ENCODE peak calls at places on chromosomes 11 and 22, in seven cellular contexts. R is H54, H is cardiac fibroblast, X is astrocyte of the spinal cord, C is fibroblast of mammary gland, W is NCI-H1092, P is Daoy. V is an unnamed sample.

GRCh38 chr11:120563698-120564572 is 52.4 kb downstream of the GRIK4 start:
- DNase-seq in W (peak), P (no peak), C (no peak), H (no peak), R (no peak), X (peak), V (peak)

GRCh38 chr11:107769189-107769588 is 57.3 kb upstream of the SLN start:
- DNase-seq in X (peak), W (no peak), C (peak), R (no peak), P (peak), H (peak), V (no peak)

GRCh38 chr11:1270476-1270875 is 39.0 kb downstream of the TOLLIP start:
- DNase-seq in W (no peak), R (no peak), H (no peak), X (no peak), C (no peak), P (no peak), V (no peak)

GRCh38 chr22:36368359-36368983 is 19.3 kb downstream of the MYH9 start:
- DNase-seq in P (peak), R (no peak), W (no peak), H (peak), C (peak), X (peak), V (peak)

GRCh38 chr11:44377914-44378321 is 68.0 kb upstream of the ALX4 start:
- DNase-seq in W (no peak), C (no peak), P (no peak), R (no peak), X (no peak), H (no peak), V (no peak)

GRCh38 chr11:75317446-75318122 is 33.9 kb downstream of the ARRB1 start:
- DNase-seq in R (no peak), W (no peak), P (no peak), C (no peak), H (no peak), X (no peak), V (no peak)

GRCh38 chr22:42800731-42801536 is 56.1 kb downstream of the ARFGAP3 start:
- DNase-seq in H (no peak), X (no peak), R (no peak), C (no peak), W (peak), P (no peak), V (peak)

GRCh38 chr11:48001438-48002021 is 21.2 kb downstream of the PTPRJ start:
- DNase-seq in C (peak), R (no peak), X (peak), H (peak), P (peak), W (no peak), V (no peak)

GRCh38 chr11:65576232-65576866 is 496 bp downstream of the EHBP1L1 start:
- DNase-seq in W (no peak), R (no peak), P (no peak), H (no peak), X (no peak), C (no peak), V (no peak)

GRCh38 chr11:35618497-35619029 is 303 bp downstream of the FJX1 start:
- DNase-seq in W (no peak), R (no peak), H (peak), X (no peak), P (peak), C (peak), V (no peak)

GRCh38 chr11:118212781-118213565 is 11.8 kb downstream of the JAML start:
- DNase-seq in X (no peak), W (no peak), H (no peak), R (no peak), P (no peak), C (no peak), V (no peak)

GRCh38 chr11:9787981-9788521 is 124.2 kb downstream of the SWAP70 start:
- DNase-seq in W (no peak), H (peak), C (peak), X (peak), P (peak), R (no peak), V (no peak)

GRCh38 chr11:13831707-13832106 is 130.8 kb upstream of the SPON1 start:
- DNase-seq in X (peak), W (peak), P (no peak), C (no peak), R (no peak), H (no peak), V (no peak)

GRCh38 chr22:40499187-40499753 is 128.9 kb downstream of the SGSM3 start:
- DNase-seq in R (peak), H (peak), X (peak), P (peak), W (no peak), C (peak), V (no peak)

GRCh38 chr22:35008213-35008612 is 57.7 kb upstream of the ISX start:
- DNase-seq in H (no peak), R (no peak), W (no peak), C (no peak), P (no peak), X (no peak), V (no peak)

GRCh38 chr22:30605449-30606110 is 1.4 kb upstream of the TCN2 start:
- DNase-seq in R (peak), W (peak), C (peak), P (peak), X (peak), H (peak), V (peak)

GRCh38 chr22:38872831-38873248 is 824 bp upstream of the CBX6 start:
- DNase-seq in W (peak), H (no peak), P (no peak), R (peak), X (peak), C (no peak), V (no peak)

GRCh38 chr11:86672007-86672621 is at the start of gene ME3:
- DNase-seq in H (peak), W (peak), C (peak), R (no peak), P (peak), X (peak), V (peak)

GRCh38 chr22:44100411-44100810 is 76.3 kb downstream of the PARVB start:
- DNase-seq in R (no peak), P (no peak), W (no peak), H (no peak), C (no peak), X (no peak), V (no peak)